ENCODE peak calls at places on chromosomes 4 and X, in seven cellular contexts. A is NCI-H2029 treated with DMSO at 0.1 percent for 48 hours; H is activated T-cell treated with anti-CD3 and anti-CD28 coated beads, Interleukin-2, amount 50 U/mL, for 1 hour; L is T-helper 9 cell; Q is D341Med; P is T-helper 2 cell; I is type B pancreatic cell. K is an unnamed sample.

GRCh38 chrX:150282953-150283352 is 80.2 kb upstream of the MAMLD1 start:
- DNase-seq in Q (no peak), H (no peak), L (no peak), P (no peak), A (no peak), I (no peak), K (no peak)

GRCh38 chrX:123399709-123400108 is 215.6 kb downstream of the GRIA3 start:
- DNase-seq in I (no peak), A (no peak), L (no peak), H (no peak), P (no peak), Q (no peak), K (no peak)

GRCh38 chrX:38233891-38234807 is 13.5 kb upstream of the SRPX start:
- DNase-seq in I (no peak), H (no peak), P (no peak), L (no peak), A (no peak), Q (no peak), K (no peak)

GRCh38 chr4:10183462-10183861 is 66.9 kb upstream of the WDR1 start:
- DNase-seq in P (no peak), L (no peak), A (no peak), H (no peak), I (no peak), Q (no peak), K (no peak)

GRCh38 chr4:38075370-38076152 is 115.4 kb downstream of the PTTG2 start:
- DNase-seq in Q (no peak), H (no peak), P (no peak), I (no peak), L (no peak), A (no peak), K (no peak)

GRCh38 chr4:38565271-38566199 is 98.5 kb upstream of the KLF3 start:
- DNase-seq in Q (no peak), H (no peak), L (no peak), P (no peak), I (no peak), A (peak), K (no peak)

GRCh38 chrX:125205918-125206665 is 113.6 kb upstream of the TEX13C start:
- DNase-seq in A (no peak), I (no peak), L (no peak), P (no peak), H (no peak), Q (peak), K (no peak)

GRCh38 chrX:329291-329910 is 10.8 kb upstream of the GTPBP6 start:
- DNase-seq in Q (no peak), P (no peak), I (no peak), L (no peak), A (no peak), H (no peak), K (no peak)

GRCh38 chr4:182562350-182562749 is 319.1 kb downstream of the TENM3 start:
- DNase-seq in A (no peak), I (no peak), P (no peak), L (no peak), H (no peak), Q (no peak), K (no peak)

GRCh38 chr4:138916763-138917162 is 98.8 kb upstream of the NOCT start:
- DNase-seq in Q (no peak), H (no peak), I (no peak), L (no peak), P (no peak), A (no peak), K (no peak)

GRCh38 chr4:153450545-153450917 is 15.6 kb upstream of the TMEM131L start:
- DNase-seq in A (no peak), I (no peak), P (no peak), L (no peak), H (no peak), Q (no peak), K (no peak)

GRCh38 chr4:74531952-74532794 is 87.2 kb downstream of the AREG start:
- DNase-seq in H (no peak), L (no peak), I (no peak), Q (peak), A (no peak), P (no peak), K (peak)

GRCh38 chrX:103101280-103102042 is 8.5 kb upstream of the NXF3 start:
- DNase-seq in P (no peak), I (no peak), Q (no peak), L (no peak), A (no peak), H (no peak), K (no peak)

GRCh38 chr4:20084488-20084887 is 167.2 kb upstream of the SLIT2 start:
- DNase-seq in P (no peak), H (no peak), I (no peak), Q (no peak), L (no peak), A (no peak), K (no peak)

GRCh38 chrX:118062048-118062789 is 54.4 kb downstream of the KLHL13 start:
- DNase-seq in A (no peak), H (no peak), L (no peak), I (no peak), Q (no peak), P (no peak), K (no peak)

GRCh38 chrX:9033586-9033985 is 341 bp downstream of the FAM9B start:
- DNase-seq in I (no peak), A (no peak), P (no peak), Q (no peak), L (no peak), H (no peak), K (no peak)

GRCh38 chr4:29708473-29708872 is 1011.7 kb upstream of the PCDH7 start:
- DNase-seq in P (no peak), Q (no peak), L (no peak), A (no peak), I (no peak), H (no peak), K (no peak)